ENCODE peak calls at places on chromosomes 5 and 9, in seven cellular contexts. L is left ventricle myocardium inferior, F is GM23248, Z is sigmoid colon, R is PC-9, J is neural progenitor cell, O is aorta. Q is an unnamed sample. For H3K4me1, the result is how much of the 10 kb centered on the place peaks cover.

GRCh38 chr5:17340816-17341215 is 123.4 kb downstream of the BASP1 start:
- DNase-seq in R (peak), O (no peak), Z (no peak), F (no peak), L (no peak), J (no peak), Q (no peak)

GRCh38 chr5:177472460-177473441 is 683 bp downstream of the DBN1 start:
- DNase-seq in F (peak), J (peak), O (peak), Z (peak), L (no peak), R (no peak), Q (no peak)

GRCh38 chr9:72382405-72382804 is 17.4 kb upstream of the ZFAND5 start:
- DNase-seq in R (no peak), F (peak), Z (no peak), O (no peak), L (no peak), J (no peak), Q (no peak)

GRCh38 chr9:70902705-70903131 is 218.7 kb downstream of the TRPM3 start:
- DNase-seq in L (no peak), J (no peak), Z (no peak), F (peak), O (no peak), R (peak), Q (no peak)

GRCh38 chr9:70112981-70113380 is 69.3 kb downstream of the MAMDC2 start:
- DNase-seq in J (no peak), F (no peak), Z (no peak), R (no peak), O (no peak), L (no peak), Q (no peak)

GRCh38 chr5:133870661-133871060 is 97.8 kb downstream of the C5orf15 start:
- DNase-seq in L (no peak), J (peak), F (peak), Z (peak), R (peak), O (peak), Q (no peak)

GRCh38 chr5:36875051-36875788 is 1.3 kb upstream of the NIPBL start:
- DNase-seq in F (peak), O (peak), J (peak), R (peak), Z (peak), L (peak), Q (peak)

GRCh38 chr5:82351754-82352145 is 73.6 kb upstream of the RPS23 start:
- DNase-seq in R (peak), O (no peak), J (peak), Z (no peak), F (peak), L (no peak), Q (no peak)

GRCh38 chr5:160508780-160509361 is 87.2 kb downstream of the PTTG1 start:
- DNase-seq in J (peak), O (no peak), F (peak), L (no peak), R (peak), Z (peak), Q (no peak)

GRCh38 chr9:112757300-112757883 is 6.8 kb downstream of the SNX30 start:
- DNase-seq in F (peak), L (no peak), J (no peak), R (peak), O (no peak), Z (no peak), Q (no peak)

GRCh38 chr5:143001764-143002351 is 231.7 kb downstream of the ARHGAP26 start:
- DNase-seq in Z (no peak), R (no peak), J (no peak), O (no peak), F (peak), L (no peak), Q (no peak)

GRCh38 chr5:41843456-41844112 is 26.6 kb downstream of the OXCT1 start:
- DNase-seq in O (no peak), R (peak), J (peak), L (no peak), F (peak), Z (no peak), Q (no peak)

GRCh38 chr5:33401482-33402390 is 39.0 kb upstream of the TARS1 start:
- DNase-seq in L (no peak), R (peak), O (no peak), F (peak), J (no peak), Z (no peak), Q (no peak)

GRCh38 chr9:84327184-84327583 is 13.4 kb downstream of the SLC28A3 start:
- DNase-seq in R (no peak), F (no peak), Z (no peak), O (no peak), L (no peak), J (no peak), Q (no peak)

GRCh38 chr5:178499352-178499751 is 90.8 kb downstream of the COL23A1 start:
- DNase-seq in F (no peak), R (no peak), L (no peak), J (no peak), Z (no peak), O (no peak), Q (no peak)

GRCh38 chr9:86700601-86701000 is 246.7 kb downstream of the GAS1 start:
- DNase-seq in J (no peak), F (peak), Z (no peak), R (no peak), L (peak), O (peak), Q (peak)

GRCh38 chr9:134618823-134619454 is 22.7 kb upstream of the COL5A1 start:
- DNase-seq in F (no peak), L (no peak), Z (no peak), J (no peak), O (peak), R (no peak), Q (no peak)

GRCh38 chr5:20654033-20654432 is 666.0 kb upstream of the CDH18 start:
- DNase-seq in O (no peak), J (no peak), F (no peak), Z (no peak), R (no peak), L (no peak), Q (no peak)

GRCh38 chr9:26954050-26954508 is 2.1 kb upstream of the IFT74 start:
- DNase-seq in O (no peak), R (no peak), Z (no peak), J (no peak), L (no peak), F (no peak), Q (no peak)

GRCh38 chr5:154800582-154800981 is 45.4 kb downstream of the LARP1 start:
- DNase-seq in L (no peak), O (no peak), R (no peak), F (no peak), J (no peak), Z (no peak), Q (no peak)

GRCh38 chr5:40333459-40334241 is 346.1 kb upstream of the PTGER4 start:
- DNase-seq in O (no peak), J (no peak), Z (no peak), R (peak), L (no peak), F (peak), Q (no peak)

GRCh38 chr9:13268469-13268868 is 11.0 kb downstream of the MPDZ start:
- DNase-seq in Z (no peak), J (no peak), O (no peak), F (peak), L (no peak), R (peak), Q (no peak)

GRCh38 chr5:137743031-137743640 is 7.2 kb upstream of the KLHL3 start:
- DNase-seq in F (peak), J (peak), Z (peak), O (no peak), L (no peak), R (peak), Q (no peak)

GRCh38 chr9:89482056-89482784 is 15.7 kb downstream of the SEMA4D start:
- DNase-seq in F (no peak), J (no peak), R (no peak), L (no peak), O (no peak), Z (peak), Q (no peak)

GRCh38 chr5:128537306-128537998 is 593 bp downstream of the FBN2 start:
- DNase-seq in J (peak), F (peak), R (no peak), O (peak), L (peak), Z (no peak), Q (peak)

GRCh38 chr9:111037744-111038335 is 430 bp downstream of the LPAR1 start:
- DNase-seq in O (peak), F (peak), L (peak), R (no peak), Z (peak), J (peak), Q (peak)

GRCh38 chr5:32017638-32018429 is 156.3 kb downstream of the GOLPH3 start:
- DNase-seq in Z (peak), J (no peak), F (no peak), L (no peak), O (no peak), R (no peak), Q (no peak)

GRCh38 chr9:20243866-20244647 is 378.2 kb downstream of the MLLT3 start:
- DNase-seq in L (no peak), O (no peak), Z (no peak), F (no peak), J (peak), R (no peak), Q (no peak)

GRCh38 chr9:19087601-19088000 is 15.1 kb downstream of the HAUS6 start:
- DNase-seq in R (no peak), J (no peak), L (no peak), Z (no peak), O (no peak), F (peak), Q (no peak)

GRCh38 chr5:66931651-66932050 is 264.9 kb downstream of the CD180 start:
- DNase-seq in O (no peak), R (no peak), L (no peak), J (no peak), Z (no peak), F (no peak), Q (no peak)

DNA sequence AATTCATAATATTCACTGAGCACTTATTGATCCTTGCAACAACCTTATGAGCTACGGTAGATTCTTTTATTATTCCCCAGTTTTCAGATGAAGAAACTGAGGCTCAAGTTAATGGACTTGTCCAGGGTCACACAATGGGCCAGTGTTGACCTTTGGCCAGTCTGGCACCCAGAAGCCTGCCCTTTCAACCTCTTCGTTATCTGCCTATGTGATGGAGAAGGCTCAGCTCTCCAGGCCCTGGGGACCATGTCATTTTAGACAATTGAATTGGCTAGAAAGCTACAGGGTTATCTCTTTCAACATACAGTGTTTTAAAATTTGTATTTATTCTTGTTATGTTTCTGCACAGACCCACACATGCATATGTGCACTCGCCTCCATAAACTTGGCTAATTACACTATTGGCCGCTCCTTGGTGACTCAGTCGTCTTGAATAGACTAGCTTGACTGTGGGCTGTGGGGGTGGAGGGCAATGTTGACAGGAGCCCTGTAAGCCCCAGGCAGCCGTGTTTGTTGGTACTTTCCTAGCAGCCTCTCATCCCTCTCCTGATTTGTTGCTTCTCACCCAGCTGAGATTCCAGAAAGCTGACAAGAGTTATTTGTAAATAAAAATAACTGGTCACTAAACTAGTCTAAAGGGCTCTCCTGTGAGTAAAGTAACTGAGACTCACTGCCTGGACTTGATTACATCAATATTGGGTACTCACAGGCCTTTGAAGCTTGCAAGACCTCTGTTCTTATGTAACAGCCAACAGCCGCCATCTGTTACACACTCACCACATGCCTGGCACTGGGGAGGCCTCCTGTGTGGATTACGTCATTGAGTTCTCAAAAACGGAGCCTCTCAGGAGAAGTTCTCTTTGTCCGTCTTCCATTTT is 8.5 kb upstream of the ANGPTL2 start:
- DNase-seq in O (no peak), L (peak), F (peak), R (peak), J (no peak), Z (peak), Q (no peak)
- H3K4me3 ChIP-seq in O (no peak), L (no peak), F (no peak), R (no peak), J (no peak), Z (no peak), Q (no peak)

GRCh38 chr5:174799146-174799545 is 74.8 kb downstream of the MSX2 start:
- DNase-seq in F (peak), Z (no peak), L (no peak), R (no peak), J (no peak), O (no peak), Q (no peak)
- H3K4me1 ChIP-seq in F (under half), Z (under half), L (under half), R (under half), J (under half), O (under half), Q (under half)

GRCh38 chr5:172491481-172491880 is 37.2 kb upstream of the SH3PXD2B start:
- DNase-seq in O (no peak), J (no peak), F (no peak), Z (no peak), R (no peak), L (no peak), Q (no peak)
- H3K4me3 ChIP-seq in O (no peak), J (no peak), F (no peak), Z (no peak), R (no peak), L (no peak), Q (no peak)

GRCh38 chr5:110840347-110840960 is 101.6 kb downstream of the SLC25A46 start:
- DNase-seq in J (no peak), Z (peak), L (no peak), R (no peak), O (no peak), F (no peak), Q (no peak)
- H3K4me1 ChIP-seq in J (under half), Z (under half), L (under half), R (under half), O (under half), F (under half), Q (under half)

GRCh38 chr5:74630387-74631087 is 10.0 kb downstream of the ENC1 start:
- DNase-seq in J (no peak), R (peak), Z (no peak), O (no peak), F (peak), L (no peak), Q (no peak)
- H3K4me3 ChIP-seq in J (no peak), R (peak), Z (no peak), O (no peak), F (no peak), L (no peak), Q (no peak)

DNA sequence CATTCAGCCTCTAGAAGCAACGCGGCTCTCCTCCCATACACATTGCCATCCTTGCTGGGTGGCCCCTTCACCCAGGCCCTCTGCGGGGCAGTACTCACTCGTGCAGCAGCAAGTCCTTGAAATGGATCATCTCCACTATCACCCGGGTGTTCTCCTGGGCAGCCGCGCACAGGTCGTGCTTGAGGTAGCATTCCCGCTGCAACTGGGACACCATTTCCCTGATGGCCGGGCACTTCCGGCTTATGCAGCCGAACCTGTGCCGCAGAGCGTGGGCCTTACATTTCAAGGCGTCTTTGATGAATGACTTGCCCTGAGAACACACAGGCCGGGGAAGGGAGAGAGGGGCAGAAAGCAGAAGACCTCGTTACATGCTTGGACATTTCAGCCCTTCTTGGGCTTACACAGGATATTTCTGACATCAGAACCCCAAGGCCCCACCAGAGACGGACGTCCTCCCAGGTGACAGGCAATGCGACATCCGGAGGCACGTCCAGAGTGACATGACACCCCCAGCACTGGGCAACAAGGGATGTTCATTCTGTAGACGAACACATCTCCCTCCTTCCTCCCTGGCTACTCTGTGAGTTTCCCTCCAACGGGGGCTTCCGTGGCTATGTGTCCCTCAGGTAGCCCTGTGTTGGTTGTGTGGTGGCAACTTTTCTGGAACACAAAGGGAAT is 5.0 kb downstream of the STC2 start:
- DNase-seq in J (no peak), F (no peak), O (no peak), L (no peak), Z (peak), R (no peak), Q (peak)
- H3K4me1 ChIP-seq in J (under half), F (under half), O (under half), L (half or more), Z (half or more), R (under half), Q (under half)

Q was measured in kidney.